ENCODE peak calls at places on chromosomes 13 and 19, in six cellular contexts. T is activated CD4-positive, alpha-beta T cell treated with anti-CD3 and anti-CD28 coated beads for 48 hours; F is stimulated activated naive B cell treated with anti-CD40 and anti-IgM and Interleukin-4, amounts not matched to agents 10 μg/mL and 1 μg/mL and 100 μg/mL, for 72 hours; P is dermis microvascular lymphatic vessel endothelial cell; J is COR-L47; X is putamen. N is an unnamed sample.

GRCh38 chr19:47156861-47157454 is 26.3 kb downstream of the SAE1 start:
- DNase-seq in T (no peak), F (no peak), P (no peak), J (no peak), X (no peak), N (no peak)

GRCh38 chr19:38869836-38870607 is 8.1 kb downstream of the RINL start:
- DNase-seq in T (peak), F (peak), P (no peak), J (no peak), X (peak), N (peak)

GRCh38 chr19:2503521-2504109 is 27.7 kb downstream of the GADD45B start:
- DNase-seq in T (peak), F (no peak), P (no peak), J (no peak), X (no peak), N (peak)

GRCh38 chr13:30697177-30697953 is 38.0 kb upstream of the ALOX5AP start:
- DNase-seq in T (no peak), F (no peak), P (no peak), J (no peak), X (no peak), N (no peak)

GRCh38 chr19:22945560-22945959 is 57.4 kb downstream of the ZNF728 start:
- DNase-seq in T (peak), F (no peak), P (peak), J (peak), X (no peak), N (peak)

GRCh38 chr13:114226699-114227323 is 7.9 kb upstream of the CDC16 start:
- DNase-seq in T (peak), F (peak), P (peak), J (peak), X (peak), N (peak)

GRCh38 chr13:49171358-49171757 is 48.8 kb upstream of the MLNR start:
- DNase-seq in T (no peak), F (no peak), P (no peak), J (no peak), X (no peak), N (no peak)

GRCh38 chr19:4473708-4474503 is 1.8 kb downstream of the HDGFL2 start:
- DNase-seq in T (no peak), F (no peak), P (no peak), J (no peak), X (no peak), N (no peak)

GRCh38 chr13:49527123-49527522 is 31.4 kb downstream of the PHF11 start:
- DNase-seq in T (no peak), F (no peak), P (no peak), J (no peak), X (peak), N (no peak)

GRCh38 chr13:79392882-79393563 is 13.0 kb downstream of the RBM26 start:
- DNase-seq in T (peak), F (no peak), P (no peak), J (no peak), X (no peak), N (no peak)

GRCh38 chr13:110023729-110024645 is 237.6 kb upstream of the IRS2 start:
- DNase-seq in T (no peak), F (no peak), P (no peak), J (peak), X (no peak), N (no peak)

GRCh38 chr13:111665691-111666095 is 345.3 kb downstream of the TEX29 start:
- DNase-seq in T (no peak), F (no peak), P (no peak), J (no peak), X (no peak), N (no peak)

GRCh38 chr13:25095862-25096453 is at the start of gene PABPC3:
- DNase-seq in T (peak), F (no peak), P (no peak), J (no peak), X (no peak), N (peak)

GRCh38 chr19:15107056-15108010 is at the start of gene SYDE1:
- DNase-seq in T (peak), F (no peak), P (peak), J (no peak), X (no peak), N (peak)

GRCh38 chr19:36973844-36974195 is 57.7 kb downstream of the ZNF568 start:
- DNase-seq in T (no peak), F (peak), P (no peak), J (no peak), X (no peak), N (no peak)

GRCh38 chr13:32391101-32391620 is 36.8 kb downstream of the N4BP2L1 start:
- DNase-seq in T (no peak), F (no peak), P (no peak), J (no peak), X (no peak), N (no peak)

GRCh38 chr13:89925107-89925506 is 1422.4 kb upstream of the MIR17HG start:
- DNase-seq in T (no peak), F (no peak), P (peak), J (peak), X (no peak), N (no peak)

GRCh38 chr19:51458899-51459592 is 792 bp upstream of the SIGLEC8 start:
- DNase-seq in T (no peak), F (no peak), P (no peak), J (no peak), X (no peak), N (no peak)

GRCh38 chr13:25581351-25581750 is 209.6 kb downstream of the ATP8A2 start:
- DNase-seq in T (no peak), F (no peak), P (no peak), J (no peak), X (no peak), N (no peak)

GRCh38 chr13:99431927-99432636 is 69.2 kb upstream of the TM9SF2 start:
- DNase-seq in T (no peak), F (peak), P (no peak), J (no peak), X (no peak), N (peak)

GRCh38 chr13:30757026-30757425 is 21.7 kb downstream of the ALOX5AP start:
- DNase-seq in T (no peak), F (no peak), P (no peak), J (no peak), X (no peak), N (no peak)

GRCh38 chr13:107866007-107866665 is 349.2 kb downstream of the LIG4 start:
- DNase-seq in T (peak), F (no peak), P (no peak), J (peak), X (peak), N (peak)

GRCh38 chr13:93108111-93108581 is 118.5 kb upstream of the GPC6 start:
- DNase-seq in T (no peak), F (no peak), P (no peak), J (no peak), X (no peak), N (no peak)

GRCh38 chr13:24181991-24182702 is 21.6 kb downstream of the SPATA13 start:
- DNase-seq in T (no peak), F (no peak), P (no peak), J (no peak), X (no peak), N (no peak)

GRCh38 chr13:100209857-100210580 is 121.1 kb downstream of the PCCA start:
- DNase-seq in T (no peak), F (no peak), P (peak), J (no peak), X (no peak), N (no peak)

GRCh38 chr19:44141191-44142013 is at the start of gene ZNF234:
- DNase-seq in T (peak), F (peak), P (peak), J (peak), X (peak), N (peak)

GRCh38 chr19:17026041-17026658 is 460 bp downstream of the CPAMD8 start:
- DNase-seq in T (no peak), F (no peak), P (no peak), J (no peak), X (no peak), N (peak)

GRCh38 chr13:39881887-39882286 is 226.4 kb downstream of the COG6 start:
- DNase-seq in T (no peak), F (no peak), P (no peak), J (no peak), X (no peak), N (no peak)

GRCh38 chr13:98556968-98557591 is 19.8 kb downstream of the STK24 start:
- DNase-seq in T (peak), F (no peak), P (no peak), J (no peak), X (no peak), N (no peak)

GRCh38 chr13:112226320-112227002 is 149.7 kb upstream of the SPACA7 start:
- DNase-seq in T (no peak), F (no peak), P (no peak), J (no peak), X (no peak), N (no peak)